ENCODE peak calls at places on chromosomes 5 and 9, in four cellular contexts. One of them, this sample, is unnamed.

GRCh38 chr5:167861134-167861930 is 430.1 kb upstream of the WWC1 start:
- DNase-seq in heart left ventricle: peak; percentile 18
- DNase-seq in HCT116: no peak
- DNase-seq in endothelial cell of umbilical vein: no peak
- DNase-seq in this sample: no peak

GRCh38 chr9:99807276-99807852 is 14.3 kb upstream of the NR4A3 start:
- DNase-seq in HCT116: no peak
- DNase-seq in endothelial cell of umbilical vein: peak; percentile 61
- DNase-seq in heart left ventricle: peak; percentile 61
- DNase-seq in this sample: peak; percentile 81

GRCh38 chr5:4005335-4005734 is 409.7 kb downstream of the IRX1 start:
- DNase-seq in heart left ventricle: no peak
- DNase-seq in HCT116: no peak
- DNase-seq in endothelial cell of umbilical vein: no peak
- DNase-seq in this sample: no peak

GRCh38 chr9:91045036-91045435 is 243.4 kb downstream of the SYK start:
- DNase-seq in heart left ventricle: no peak
- DNase-seq in endothelial cell of umbilical vein: no peak
- DNase-seq in HCT116: no peak
- DNase-seq in this sample: no peak

GRCh38 chr9:86846679-86847078 is 100.6 kb downstream of the GAS1 start:
- DNase-seq in HCT116: no peak
- DNase-seq in heart left ventricle: no peak
- DNase-seq in endothelial cell of umbilical vein: no peak
- DNase-seq in this sample: no peak

GRCh38 chr5:141916522-141916921 is 7.1 kb upstream of the DELE1 start:
- DNase-seq in heart left ventricle: no peak
- DNase-seq in endothelial cell of umbilical vein: no peak
- DNase-seq in HCT116: no peak
- DNase-seq in this sample: no peak

GRCh38 chr5:1405121-1405520 is 40.1 kb downstream of the SLC6A3 start:
- DNase-seq in heart left ventricle: no peak
- DNase-seq in endothelial cell of umbilical vein: no peak
- DNase-seq in HCT116: no peak
- DNase-seq in this sample: peak; percentile 58

GRCh38 chr5:96717874-96718273 is 55.7 kb downstream of the CAST start:
- DNase-seq in endothelial cell of umbilical vein: no peak
- DNase-seq in heart left ventricle: no peak
- DNase-seq in HCT116: no peak
- DNase-seq in this sample: no peak

GRCh38 chr5:60856059-60856458 is 12.0 kb upstream of the ELOVL7 start:
- DNase-seq in HCT116: no peak
- DNase-seq in heart left ventricle: no peak
- DNase-seq in endothelial cell of umbilical vein: no peak
- DNase-seq in this sample: no peak

GRCh38 chr9:95460627-95461164 is 56.1 kb downstream of the PTCH1 start:
- DNase-seq in endothelial cell of umbilical vein: no peak
- DNase-seq in heart left ventricle: no peak
- DNase-seq in HCT116: no peak
- DNase-seq in this sample: no peak

GRCh38 chr5:143557061-143557818 is 153.8 kb upstream of the NR3C1 start:
- DNase-seq in heart left ventricle: no peak
- DNase-seq in HCT116: no peak
- DNase-seq in endothelial cell of umbilical vein: no peak
- DNase-seq in this sample: no peak

GRCh38 chr9:16062542-16063240 is 509.8 kb downstream of the CCDC171 start:
- DNase-seq in endothelial cell of umbilical vein: peak; percentile 5
- DNase-seq in HCT116: peak; percentile 6
- DNase-seq in heart left ventricle: no peak
- DNase-seq in this sample: no peak

GRCh38 chr9:4700093-4700492 is 20.7 kb downstream of the CDC37L1 start:
- DNase-seq in endothelial cell of umbilical vein: no peak
- DNase-seq in heart left ventricle: no peak
- DNase-seq in HCT116: no peak
- DNase-seq in this sample: no peak

GRCh38 chr5:13027886-13028285 is 916.6 kb downstream of the DNAH5 start:
- DNase-seq in heart left ventricle: no peak
- DNase-seq in endothelial cell of umbilical vein: no peak
- DNase-seq in HCT116: no peak
- DNase-seq in this sample: no peak

GRCh38 chr5:8270246-8270645 is 401.3 kb downstream of the MTRR start:
- DNase-seq in heart left ventricle: no peak
- DNase-seq in endothelial cell of umbilical vein: no peak
- DNase-seq in HCT116: no peak
- DNase-seq in this sample: no peak

GRCh38 chr5:60613826-60614225 is 86.1 kb downstream of the DEPDC1B start:
- DNase-seq in endothelial cell of umbilical vein: no peak
- DNase-seq in HCT116: no peak
- DNase-seq in heart left ventricle: no peak
- DNase-seq in this sample: no peak

GRCh38 chr5:82183828-82184227 is 94.3 kb downstream of the RPS23 start:
- DNase-seq in heart left ventricle: no peak
- DNase-seq in endothelial cell of umbilical vein: no peak
- DNase-seq in HCT116: no peak
- DNase-seq in this sample: no peak

GRCh38 chr9:116286287-116286686 is 132.7 kb downstream of the PAPPA start:
- DNase-seq in endothelial cell of umbilical vein: no peak
- DNase-seq in heart left ventricle: no peak
- DNase-seq in HCT116: no peak
- DNase-seq in this sample: no peak

GRCh38 chr5:180802325-180803180 is at the start of gene MGAT1:
- DNase-seq in heart left ventricle: peak; percentile 93
- DNase-seq in HCT116: no peak
- DNase-seq in endothelial cell of umbilical vein: peak; percentile 87
- DNase-seq in this sample: peak; percentile 97

GRCh38 chr5:129904667-129905466 is 602 bp downstream of the CHSY3 start:
- DNase-seq in endothelial cell of umbilical vein: no peak
- DNase-seq in heart left ventricle: peak; percentile 21
- DNase-seq in HCT116: no peak
- DNase-seq in this sample: peak; percentile 77

GRCh38 chr5:178120661-178121357 is 7.5 kb downstream of the N4BP3 start:
- DNase-seq in heart left ventricle: peak; percentile 81
- DNase-seq in HCT116: no peak
- DNase-seq in endothelial cell of umbilical vein: peak; percentile 23
- DNase-seq in this sample: peak; percentile 96
- TF ChIP-seq POLR2A in heart left ventricle: no peak
- TF ChIP-seq POLR2A in HCT116: no peak
- TF ChIP-seq POLR2A in endothelial cell of umbilical vein: no peak
- TF ChIP-seq POLR2A in this sample: no peak

GRCh38 chr5:57277085-57277484 is 103.2 kb downstream of the GPBP1 start:
- DNase-seq in heart left ventricle: no peak
- DNase-seq in endothelial cell of umbilical vein: peak; percentile 54
- DNase-seq in HCT116: peak; percentile 13
- DNase-seq in this sample: no peak
- TF ChIP-seq CTCF in heart left ventricle: peak; percentile 30
- TF ChIP-seq CTCF in endothelial cell of umbilical vein: peak; percentile 18
- TF ChIP-seq CTCF in HCT116: peak; percentile 54
- TF ChIP-seq CTCF in this sample: no peak

GRCh38 chr9:128786681-128787582 is at the start of gene TBC1D13:
- DNase-seq in endothelial cell of umbilical vein: peak; percentile 82
- DNase-seq in HCT116: peak; percentile 44
- DNase-seq in heart left ventricle: peak; percentile 91
- DNase-seq in this sample: peak; percentile 97
- TF ChIP-seq POLR2A in endothelial cell of umbilical vein: peak; percentile 66
- TF ChIP-seq POLR2A in HCT116: no peak
- TF ChIP-seq POLR2A in heart left ventricle: peak; percentile 73
- TF ChIP-seq POLR2A in this sample: no peak

GRCh38 chr9:36136277-36136893 is at the start of gene GLIPR2:
- DNase-seq in heart left ventricle: peak; percentile 84
- DNase-seq in endothelial cell of umbilical vein: peak; percentile 55
- DNase-seq in HCT116: peak; percentile 26
- DNase-seq in this sample: peak; percentile 97
- TF ChIP-seq CTCF in heart left ventricle: peak; percentile 25
- TF ChIP-seq CTCF in endothelial cell of umbilical vein: peak; percentile 12
- TF ChIP-seq CTCF in HCT116: no peak
- TF ChIP-seq CTCF in this sample: peak; percentile 46

DNA sequence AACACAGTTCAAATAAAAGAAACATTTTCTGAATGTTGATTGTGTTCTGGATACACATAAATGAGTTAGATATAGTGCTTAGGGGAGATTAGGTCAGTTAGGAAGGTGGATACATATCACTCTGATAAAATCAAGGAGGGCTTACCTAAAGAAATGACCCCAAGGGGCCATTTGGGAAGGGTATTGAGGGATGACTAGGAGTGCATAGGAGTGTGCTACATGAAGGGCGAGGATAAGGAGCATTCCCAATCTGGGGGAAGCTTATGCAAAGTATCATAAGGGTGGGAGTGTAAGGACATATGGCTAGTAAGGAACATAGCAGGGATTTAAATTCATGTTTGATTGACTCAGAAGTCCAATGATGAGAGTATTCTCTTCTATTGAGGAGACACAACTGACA is 183.6 kb downstream of the NSG2 start:
- DNase-seq in endothelial cell of umbilical vein: no peak
- DNase-seq in HCT116: no peak
- DNase-seq in heart left ventricle: no peak
- DNase-seq in this sample: no peak
- TF ChIP-seq POLR2A in endothelial cell of umbilical vein: no peak
- TF ChIP-seq POLR2A in HCT116: no peak
- TF ChIP-seq POLR2A in heart left ventricle: no peak
- TF ChIP-seq POLR2A in this sample: no peak

GRCh38 chr9:123364241-123364824 is 8.3 kb downstream of the CRB2 start:
- DNase-seq in HCT116: no peak
- DNase-seq in endothelial cell of umbilical vein: no peak
- DNase-seq in heart left ventricle: no peak
- DNase-seq in this sample: no peak

GRCh38 chr9:123362856-123363255 is 6.9 kb downstream of the CRB2 start:
- DNase-seq in endothelial cell of umbilical vein: no peak
- DNase-seq in HCT116: no peak
- DNase-seq in heart left ventricle: no peak
- DNase-seq in this sample: no peak

GRCh38 chr9:123368023-123368422 is 12.0 kb downstream of the CRB2 start:
- DNase-seq in endothelial cell of umbilical vein: no peak
- DNase-seq in heart left ventricle: no peak
- DNase-seq in HCT116: no peak
- DNase-seq in this sample: no peak

GRCh38 chr9:123365881-123366528 is 10.0 kb downstream of the CRB2 start:
- DNase-seq in HCT116: no peak
- DNase-seq in endothelial cell of umbilical vein: no peak
- DNase-seq in heart left ventricle: no peak
- DNase-seq in this sample: no peak

GRCh38 chr9:123365287-123365880 is 9.4 kb downstream of the CRB2 start:
- DNase-seq in endothelial cell of umbilical vein: no peak
- DNase-seq in HCT116: no peak
- DNase-seq in heart left ventricle: no peak
- DNase-seq in this sample: no peak
- TF ChIP-seq CTCF in endothelial cell of umbilical vein: peak; percentile 9
- TF ChIP-seq CTCF in HCT116: no peak
- TF ChIP-seq CTCF in heart left ventricle: no peak
- TF ChIP-seq CTCF in this sample: no peak

DNA sequence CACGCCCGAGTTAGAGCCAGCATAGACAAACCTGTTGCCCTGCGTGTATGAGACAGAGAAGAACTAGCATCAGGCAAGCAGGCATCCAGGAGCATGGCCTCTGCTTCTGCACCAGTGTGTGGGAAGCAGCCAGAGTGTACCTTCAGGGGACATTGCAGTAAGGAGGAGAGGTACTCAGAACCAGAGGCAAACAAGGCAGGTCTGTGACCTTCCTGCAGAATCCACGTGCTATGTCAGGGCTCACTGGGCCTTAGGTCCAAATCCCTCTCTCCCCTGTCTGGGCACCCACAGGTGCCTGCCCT is 63.0 kb downstream of the SECISBP2 start:
- DNase-seq in heart left ventricle: no peak
- DNase-seq in HCT116: no peak
- DNase-seq in endothelial cell of umbilical vein: no peak
- DNase-seq in this sample: no peak
- TF ChIP-seq POLR2A in heart left ventricle: no peak
- TF ChIP-seq POLR2A in HCT116: no peak
- TF ChIP-seq POLR2A in endothelial cell of umbilical vein: no peak
- TF ChIP-seq POLR2A in this sample: no peak

GRCh38 chr9:114385412-114386181 is 2.2 kb downstream of the AKNA start:
- DNase-seq in HCT116: peak; percentile 35
- DNase-seq in endothelial cell of umbilical vein: peak; percentile 66
- DNase-seq in heart left ventricle: peak; percentile 71
- DNase-seq in this sample: peak; percentile 96
- TF ChIP-seq CTCF in HCT116: no peak
- TF ChIP-seq CTCF in endothelial cell of umbilical vein: no peak
- TF ChIP-seq CTCF in heart left ventricle: no peak
- TF ChIP-seq CTCF in this sample: peak; percentile 39

This sample was measured in spleen.